ENCODE peak calls at places on chromosomes 7 and 10, in eight cellular contexts. One of them, this sample, is unnamed.

GRCh38 chr7:148436135-148436534 is 154.4 kb upstream of the C7orf33 start:
- DNase-seq in PC-3: no peak
- DNase-seq in DND-41: no peak
- DNase-seq in mammary epithelial cell: no peak
- DNase-seq in neuronal stem cell: no peak
- DNase-seq in fibroblast of lung: no peak
- DNase-seq in neural progenitor cell: no peak
- DNase-seq in SK-N-SH: no peak
- DNase-seq in this sample: no peak

GRCh38 chr10:121352456-121352855 is 245.8 kb downstream of the FGFR2 start:
- DNase-seq in PC-3: no peak
- DNase-seq in SK-N-SH: no peak
- DNase-seq in DND-41: no peak
- DNase-seq in mammary epithelial cell: peak; percentile 25
- DNase-seq in neural progenitor cell: no peak
- DNase-seq in neuronal stem cell: no peak
- DNase-seq in fibroblast of lung: no peak
- DNase-seq in this sample: no peak

GRCh38 chr7:24704311-24704710 is 53.0 kb downstream of the GSDME start:
- DNase-seq in PC-3: no peak
- DNase-seq in DND-41: no peak
- DNase-seq in neural progenitor cell: no peak
- DNase-seq in neuronal stem cell: no peak
- DNase-seq in fibroblast of lung: no peak
- DNase-seq in mammary epithelial cell: no peak
- DNase-seq in SK-N-SH: no peak
- DNase-seq in this sample: no peak

GRCh38 chr7:17989546-17989945 is 38.1 kb downstream of the PRPS1L1 start:
- DNase-seq in SK-N-SH: no peak
- DNase-seq in DND-41: no peak
- DNase-seq in fibroblast of lung: peak; percentile 17
- DNase-seq in mammary epithelial cell: no peak
- DNase-seq in neuronal stem cell: no peak
- DNase-seq in PC-3: peak; percentile 23
- DNase-seq in neural progenitor cell: no peak
- DNase-seq in this sample: no peak

GRCh38 chr10:63007112-63007511 is 126.0 kb upstream of the NRBF2 start:
- DNase-seq in mammary epithelial cell: no peak
- DNase-seq in fibroblast of lung: no peak
- DNase-seq in DND-41: no peak
- DNase-seq in neural progenitor cell: no peak
- DNase-seq in SK-N-SH: no peak
- DNase-seq in PC-3: no peak
- DNase-seq in neuronal stem cell: no peak
- DNase-seq in this sample: no peak

GRCh38 chr7:76430836-76431235 is 6.1 kb downstream of the ZP3 start:
- DNase-seq in fibroblast of lung: no peak
- DNase-seq in PC-3: no peak
- DNase-seq in DND-41: no peak
- DNase-seq in neuronal stem cell: no peak
- DNase-seq in neural progenitor cell: no peak
- DNase-seq in SK-N-SH: no peak
- DNase-seq in mammary epithelial cell: no peak
- DNase-seq in this sample: no peak

GRCh38 chr7:38179719-38180333 is 1.8 kb downstream of the STARD3NL start:
- DNase-seq in PC-3: no peak
- DNase-seq in fibroblast of lung: peak; percentile 50
- DNase-seq in neural progenitor cell: no peak
- DNase-seq in DND-41: no peak
- DNase-seq in neuronal stem cell: no peak
- DNase-seq in SK-N-SH: no peak
- DNase-seq in mammary epithelial cell: no peak
- DNase-seq in this sample: no peak

GRCh38 chr10:119536508-119536837 is 6.0 kb downstream of the RGS10 start:
- DNase-seq in PC-3: no peak
- DNase-seq in neuronal stem cell: no peak
- DNase-seq in mammary epithelial cell: no peak
- DNase-seq in SK-N-SH: no peak
- DNase-seq in fibroblast of lung: no peak
- DNase-seq in neural progenitor cell: no peak
- DNase-seq in DND-41: no peak
- DNase-seq in this sample: no peak

GRCh38 chr10:69668722-69669121 is 38.7 kb downstream of the FAM241B start:
- DNase-seq in neural progenitor cell: no peak
- DNase-seq in fibroblast of lung: no peak
- DNase-seq in DND-41: no peak
- DNase-seq in mammary epithelial cell: no peak
- DNase-seq in neuronal stem cell: no peak
- DNase-seq in PC-3: no peak
- DNase-seq in SK-N-SH: no peak
- DNase-seq in this sample: no peak

GRCh38 chr7:69739182-69739581 is 140.9 kb downstream of the AUTS2 start:
- DNase-seq in neuronal stem cell: no peak
- DNase-seq in DND-41: peak; percentile 56
- DNase-seq in SK-N-SH: no peak
- DNase-seq in fibroblast of lung: no peak
- DNase-seq in PC-3: no peak
- DNase-seq in mammary epithelial cell: no peak
- DNase-seq in neural progenitor cell: no peak
- DNase-seq in this sample: peak; percentile 89

GRCh38 chr10:97128851-97129186 is 56.9 kb downstream of the SLIT1 start:
- DNase-seq in mammary epithelial cell: no peak
- DNase-seq in SK-N-SH: no peak
- DNase-seq in neural progenitor cell: no peak
- DNase-seq in PC-3: no peak
- DNase-seq in fibroblast of lung: no peak
- DNase-seq in DND-41: no peak
- DNase-seq in neuronal stem cell: no peak
- DNase-seq in this sample: no peak

GRCh38 chr10:96982149-96982930 is 150.2 kb downstream of the LCOR start:
- DNase-seq in SK-N-SH: no peak
- DNase-seq in mammary epithelial cell: no peak
- DNase-seq in DND-41: no peak
- DNase-seq in PC-3: no peak
- DNase-seq in fibroblast of lung: no peak
- DNase-seq in neural progenitor cell: no peak
- DNase-seq in neuronal stem cell: no peak
- DNase-seq in this sample: no peak

GRCh38 chr10:85459906-85460305 is 906.7 kb downstream of the GRID1 start:
- DNase-seq in fibroblast of lung: no peak
- DNase-seq in DND-41: no peak
- DNase-seq in neuronal stem cell: no peak
- DNase-seq in mammary epithelial cell: no peak
- DNase-seq in SK-N-SH: no peak
- DNase-seq in PC-3: no peak
- DNase-seq in neural progenitor cell: no peak
- DNase-seq in this sample: no peak

GRCh38 chr10:33365314-33365713 is 30.8 kb upstream of the NRP1 start:
- DNase-seq in mammary epithelial cell: no peak
- DNase-seq in fibroblast of lung: peak; percentile 46
- DNase-seq in neural progenitor cell: no peak
- DNase-seq in PC-3: no peak
- DNase-seq in SK-N-SH: no peak
- DNase-seq in DND-41: no peak
- DNase-seq in neuronal stem cell: no peak
- DNase-seq in this sample: no peak

GRCh38 chr10:152915-153314 is 17.7 kb downstream of the ZMYND11 start:
- DNase-seq in neuronal stem cell: no peak
- DNase-seq in neural progenitor cell: no peak
- DNase-seq in SK-N-SH: no peak
- DNase-seq in fibroblast of lung: no peak
- DNase-seq in mammary epithelial cell: no peak
- DNase-seq in PC-3: no peak
- DNase-seq in DND-41: no peak
- DNase-seq in this sample: no peak

GRCh38 chr7:22350466-22351328 is 6.3 kb downstream of the RAPGEF5 start:
- DNase-seq in fibroblast of lung: no peak
- DNase-seq in neural progenitor cell: no peak
- DNase-seq in DND-41: no peak
- DNase-seq in neuronal stem cell: no peak
- DNase-seq in SK-N-SH: peak; percentile 76
- DNase-seq in mammary epithelial cell: peak; percentile 44
- DNase-seq in PC-3: peak; percentile 76
- DNase-seq in this sample: no peak

GRCh38 chr7:84454174-84454959 is 259.8 kb upstream of the SEMA3A start:
- DNase-seq in mammary epithelial cell: no peak
- DNase-seq in neural progenitor cell: no peak
- DNase-seq in SK-N-SH: no peak
- DNase-seq in PC-3: peak; percentile 37
- DNase-seq in DND-41: no peak
- DNase-seq in fibroblast of lung: peak; percentile 38
- DNase-seq in neuronal stem cell: no peak
- DNase-seq in this sample: no peak

GRCh38 chr7:42077276-42078135 is 159.5 kb downstream of the GLI3 start:
- DNase-seq in SK-N-SH: no peak
- DNase-seq in fibroblast of lung: no peak
- DNase-seq in DND-41: no peak
- DNase-seq in mammary epithelial cell: peak; percentile 31
- DNase-seq in neuronal stem cell: no peak
- DNase-seq in neural progenitor cell: no peak
- DNase-seq in PC-3: no peak
- DNase-seq in this sample: no peak

GRCh38 chr10:43409385-43410109 is 561 bp upstream of the HNRNPF start:
- DNase-seq in neural progenitor cell: no peak
- DNase-seq in PC-3: peak; percentile 39
- DNase-seq in DND-41: peak; percentile 87
- DNase-seq in SK-N-SH: peak; percentile 46
- DNase-seq in neuronal stem cell: no peak
- DNase-seq in fibroblast of lung: no peak
- DNase-seq in mammary epithelial cell: no peak
- DNase-seq in this sample: no peak

GRCh38 chr7:36091571-36092176 is 61.4 kb upstream of the EEPD1 start:
- DNase-seq in neural progenitor cell: no peak
- DNase-seq in mammary epithelial cell: no peak
- DNase-seq in SK-N-SH: no peak
- DNase-seq in DND-41: no peak
- DNase-seq in PC-3: no peak
- DNase-seq in fibroblast of lung: no peak
- DNase-seq in neuronal stem cell: no peak
- DNase-seq in this sample: no peak

GRCh38 chr10:119669975-119670640 is 18.9 kb downstream of the BAG3 start:
- DNase-seq in PC-3: no peak
- DNase-seq in DND-41: no peak
- DNase-seq in neural progenitor cell: no peak
- DNase-seq in neuronal stem cell: no peak
- DNase-seq in SK-N-SH: no peak
- DNase-seq in mammary epithelial cell: no peak
- DNase-seq in fibroblast of lung: no peak
- DNase-seq in this sample: no peak

GRCh38 chr7:77316219-77316978 is 99.8 kb downstream of the GSAP start:
- DNase-seq in DND-41: no peak
- DNase-seq in neural progenitor cell: no peak
- DNase-seq in fibroblast of lung: no peak
- DNase-seq in neuronal stem cell: no peak
- DNase-seq in mammary epithelial cell: no peak
- DNase-seq in PC-3: peak; percentile 57
- DNase-seq in SK-N-SH: no peak
- DNase-seq in this sample: no peak

GRCh38 chr10:49309691-49310371 is 10.9 kb downstream of the C10orf71 start:
- DNase-seq in fibroblast of lung: no peak
- DNase-seq in neural progenitor cell: no peak
- DNase-seq in neuronal stem cell: no peak
- DNase-seq in PC-3: no peak
- DNase-seq in SK-N-SH: no peak
- DNase-seq in DND-41: peak; percentile 74
- DNase-seq in mammary epithelial cell: no peak
- DNase-seq in this sample: no peak

GRCh38 chr10:115092258-115092554 is 959 bp upstream of the ATRNL1 start:
- DNase-seq in fibroblast of lung: no peak
- DNase-seq in PC-3: no peak
- DNase-seq in neuronal stem cell: no peak
- DNase-seq in SK-N-SH: no peak
- DNase-seq in DND-41: no peak
- DNase-seq in neural progenitor cell: no peak
- DNase-seq in mammary epithelial cell: no peak
- DNase-seq in this sample: no peak
- H2AFZ ChIP-seq in fibroblast of lung: peak overlapping the region; percentile 58
- H2AFZ ChIP-seq in PC-3: no peak overlapping the region
- H2AFZ ChIP-seq in neuronal stem cell: peak overlapping the region; percentile 99
- H2AFZ ChIP-seq in SK-N-SH: peak overlapping the region; percentile 90
- H2AFZ ChIP-seq in DND-41: peak overlapping the region; percentile 77
- H2AFZ ChIP-seq in neural progenitor cell: peak overlapping the region; percentile 89
- H2AFZ ChIP-seq in mammary epithelial cell: peak overlapping the region; percentile 94
- H2AFZ ChIP-seq in this sample: no peak overlapping the region

GRCh38 chr10:132452216-132452650 is 55.2 kb downstream of the PWWP2B start:
- DNase-seq in DND-41: no peak
- DNase-seq in SK-N-SH: no peak
- DNase-seq in mammary epithelial cell: no peak
- DNase-seq in neuronal stem cell: no peak
- DNase-seq in PC-3: no peak
- DNase-seq in fibroblast of lung: no peak
- DNase-seq in neural progenitor cell: peak; percentile 48
- DNase-seq in this sample: no peak
- H3K9ac ChIP-seq in DND-41: no peak overlapping the region
- H3K9ac ChIP-seq in SK-N-SH: no peak overlapping the region
- H3K9ac ChIP-seq in mammary epithelial cell: no peak overlapping the region
- H3K9ac ChIP-seq in neuronal stem cell: no peak overlapping the region
- H3K9ac ChIP-seq in PC-3: no peak overlapping the region
- H3K9ac ChIP-seq in fibroblast of lung: no peak overlapping the region
- H3K9ac ChIP-seq in neural progenitor cell: no peak overlapping the region
- H3K9ac ChIP-seq in this sample: no peak overlapping the region

DNA sequence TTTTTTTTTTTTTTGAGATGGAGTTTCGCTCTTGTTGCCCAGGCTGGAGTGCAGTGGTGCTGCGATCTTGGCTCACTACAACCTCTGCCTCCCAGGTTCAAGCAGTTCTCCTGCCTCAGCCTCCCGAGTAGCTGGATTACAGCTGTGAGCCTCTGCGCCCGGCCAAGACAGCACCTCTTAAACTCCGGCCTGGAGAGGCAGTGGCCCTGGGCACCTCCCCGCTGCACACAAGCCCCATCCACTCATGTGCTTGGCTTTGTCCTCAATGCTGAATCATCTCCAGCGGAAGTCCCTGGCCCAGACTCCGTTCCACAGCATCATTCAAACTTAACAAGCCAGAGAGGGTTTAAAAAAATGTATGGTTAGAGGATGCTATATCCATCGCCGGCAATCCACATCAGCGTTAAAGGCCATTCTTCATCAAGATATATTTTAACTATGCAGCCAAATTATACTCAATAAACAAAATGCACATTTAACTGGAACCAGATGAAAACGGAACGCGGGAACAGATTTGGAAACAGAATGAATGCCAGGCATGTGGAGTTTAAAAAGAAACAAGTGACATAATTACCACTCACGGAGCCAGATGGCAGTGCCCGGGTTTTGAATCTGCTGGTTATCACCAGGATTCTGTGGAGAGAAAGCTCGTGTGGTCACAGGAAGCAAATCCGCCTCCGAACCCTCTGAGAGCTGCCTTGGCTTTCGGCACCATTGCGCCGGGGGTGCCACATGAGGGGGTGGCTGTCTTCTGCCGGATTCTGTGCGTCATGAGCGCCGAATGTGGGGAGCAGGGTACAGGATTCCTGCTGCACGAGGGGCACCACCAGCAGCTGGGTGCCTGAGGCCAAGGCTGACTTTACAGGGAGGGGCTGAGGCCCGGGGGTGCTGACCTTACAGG is 45.6 kb upstream of the CFAP46 start:
- DNase-seq in SK-N-SH: peak; percentile 90
- DNase-seq in neural progenitor cell: no peak
- DNase-seq in DND-41: no peak
- DNase-seq in neuronal stem cell: no peak
- DNase-seq in fibroblast of lung: peak; percentile 93
- DNase-seq in PC-3: no peak
- DNase-seq in mammary epithelial cell: no peak
- DNase-seq in this sample: no peak
- H3K4me3 ChIP-seq in SK-N-SH: peak overlapping the region; percentile 57
- H3K4me3 ChIP-seq in neural progenitor cell: no peak overlapping the region
- H3K4me3 ChIP-seq in DND-41: no peak overlapping the region
- H3K4me3 ChIP-seq in neuronal stem cell: no peak overlapping the region
- H3K4me3 ChIP-seq in fibroblast of lung: no peak overlapping the region
- H3K4me3 ChIP-seq in PC-3: no peak overlapping the region
- H3K4me3 ChIP-seq in mammary epithelial cell: no peak overlapping the region
- H3K4me3 ChIP-seq in this sample: no peak overlapping the region

GRCh38 chr7:45107356-45107755 is 4.1 kb downstream of the TBRG4 start:
- DNase-seq in mammary epithelial cell: no peak
- DNase-seq in DND-41: no peak
- DNase-seq in neuronal stem cell: no peak
- DNase-seq in neural progenitor cell: no peak
- DNase-seq in PC-3: no peak
- DNase-seq in SK-N-SH: no peak
- DNase-seq in fibroblast of lung: no peak
- DNase-seq in this sample: no peak
- H2AFZ ChIP-seq in mammary epithelial cell: no peak overlapping the region
- H2AFZ ChIP-seq in DND-41: no peak overlapping the region
- H2AFZ ChIP-seq in neuronal stem cell: no peak overlapping the region
- H2AFZ ChIP-seq in neural progenitor cell: no peak overlapping the region
- H2AFZ ChIP-seq in PC-3: no peak overlapping the region
- H2AFZ ChIP-seq in SK-N-SH: no peak overlapping the region
- H2AFZ ChIP-seq in fibroblast of lung: no peak overlapping the region
- H2AFZ ChIP-seq in this sample: no peak overlapping the region